ENCODE peak calls at places on chromosome 9, in eight cellular contexts. V is stimulated activated naive CD8-positive, alpha-beta T cell treated with anti-CD3 and anti-CD28 coated beads, Interleukin-15, Interleukin-2, amounts not matched to agents 100 U/mL and 50 U/mL, for 24 hours; M is T-helper 1 cell; Y is NCI-H1930; Q is prostate gland; N is RCC 7860; P is fibroblast of mammary gland; H is NCI-H1092. T is an unnamed sample.

GRCh38 chr9:37949576-37949975 is 45.6 kb upstream of the SLC25A51 start:
- DNase-seq in H (no peak), Y (no peak), Q (no peak), V (no peak), N (peak; percentile 67), M (no peak), P (no peak), T (no peak)

GRCh38 chr9:19174127-19174921 is 47.0 kb upstream of the PLIN2 start:
- DNase-seq in H (peak; percentile 41), V (peak; percentile 41), Y (peak; percentile 23), Q (peak; percentile 7), M (no peak), P (peak; percentile 98), N (peak; percentile 79), T (peak; percentile 97)

GRCh38 chr9:131530546-131530929 is 525 bp downstream of the UCK1 start:
- DNase-seq in H (peak; percentile 29), M (no peak), N (peak; percentile 36), Q (peak; percentile 25), V (peak; percentile 46), Y (peak; percentile 24), P (peak; percentile 18), T (peak; percentile 10)

GRCh38 chr9:121954477-121955175 is 138.5 kb downstream of the TTLL11 start:
- DNase-seq in N (no peak), P (peak; percentile 87), H (no peak), Q (no peak), M (no peak), Y (no peak), V (no peak), T (peak; percentile 72)

GRCh38 chr9:91533382-91533781 is 109.8 kb upstream of the NFIL3 start:
- DNase-seq in H (no peak), Y (no peak), M (no peak), V (no peak), P (no peak), Q (no peak), N (no peak), T (no peak)

GRCh38 chr9:136845465-136846261 is 3.4 kb downstream of the AJM1 start:
- DNase-seq in P (no peak), V (no peak), Q (no peak), Y (no peak), H (no peak), M (no peak), N (no peak), T (no peak)

GRCh38 chr9:17528859-17529258 is 50.0 kb upstream of the SH3GL2 start:
- DNase-seq in P (peak; percentile 23), V (no peak), H (no peak), Y (no peak), N (no peak), M (no peak), Q (no peak), T (peak; percentile 44)

GRCh38 chr9:89811896-89812450 is 207.2 kb downstream of the GADD45G start:
- DNase-seq in V (no peak), Y (no peak), Q (no peak), H (no peak), M (no peak), P (no peak), N (no peak), T (no peak)